ENCODE peak calls at places on chromosome 21, in four cellular contexts. N is hippocampal formation, T is nephron progenitor cell, H is GM20000. C is an unnamed sample.

GRCh38 chr21:39208624-39209333 is 25.5 kb upstream of the PSMG1 start:
- DNase-seq in H (no peak), T (no peak), N (no peak), C (no peak)

GRCh38 chr21:39696620-39697019 is 48.4 kb upstream of the IGSF5 start:
- DNase-seq in T (no peak), N (no peak), H (no peak), C (no peak)

GRCh38 chr21:39153373-39153772 is 29.9 kb downstream of the PSMG1 start:
- DNase-seq in N (no peak), T (no peak), H (no peak), C (no peak)

GRCh38 chr21:46188226-46189212 is 4.3 kb upstream of the SPATC1L start:
- DNase-seq in H (no peak), N (no peak), T (no peak), C (no peak)

GRCh38 chr21:37168666-37169065 is 95.6 kb downstream of the TTC3 start:
- DNase-seq in N (no peak), H (no peak), T (no peak), C (no peak)

GRCh38 chr21:37899141-37899540 is 17.1 kb downstream of the KCNJ6 start:
- DNase-seq in T (no peak), H (no peak), N (no peak), C (no peak)

GRCh38 chr21:35002879-35003722 is 46.0 kb downstream of the RUNX1 start:
- DNase-seq in H (no peak), N (no peak), T (no peak), C (no peak)

GRCh38 chr21:44930543-44930981 is 9.3 kb upstream of the SLX9 start:
- DNase-seq in H (peak), N (no peak), T (no peak), C (peak)

GRCh38 chr21:32868631-32869454 is 97.3 kb upstream of the PAXBP1 start:
- DNase-seq in H (no peak), N (no peak), T (no peak), C (no peak)

GRCh38 chr21:21210552-21210951 is 212.3 kb downstream of the NCAM2 start:
- DNase-seq in N (no peak), T (no peak), H (no peak), C (no peak)

GRCh38 chr21:38289697-38290096 is 32.9 kb downstream of the KCNJ15 start:
- DNase-seq in H (no peak), T (no peak), N (no peak), C (no peak)

GRCh38 chr21:9758888-9759287 is 762.5 kb upstream of the TPTE start:
- DNase-seq in H (no peak), N (no peak), T (no peak), C (no peak)

C was measured in T-helper 2 cell.